ENCODE peak calls at places on chromosomes 2 and 18, in seven cellular contexts. E, U, V, R, N, T and M are unnamed samples.
A peak's percentile ranks its signal among the peaks of the same experiment; 100 is the strongest.

GRCh38 chr2:85852979-85853498 is 35.8 kb downstream of the ST3GAL5 start:
- DNase-seq in T (no peak), E (peak; percentile 93), R (no peak), V (no peak), N (no peak), U (no peak), M (no peak)

GRCh38 chr18:67549946-67550345 is 33.4 kb upstream of the DSEL start:
- DNase-seq in R (no peak), N (no peak), T (no peak), U (no peak), E (no peak), V (no peak), M (no peak)

GRCh38 chr2:218961651-218962570 is 2.4 kb downstream of the CDK5R2 start:
- DNase-seq in V (no peak), R (no peak), U (no peak), N (no peak), T (no peak), E (no peak), M (no peak)

GRCh38 chr2:206698811-206699210 is 19.4 kb downstream of the DYTN start:
- DNase-seq in N (no peak), E (no peak), V (no peak), T (no peak), R (no peak), U (no peak), M (no peak)

GRCh38 chr2:118569876-118570535 is 277.4 kb downstream of the EN1 start:
- DNase-seq in U (no peak), V (no peak), N (no peak), R (no peak), E (no peak), T (no peak), M (no peak)

GRCh38 chr18:23618862-23619387 is 32.6 kb upstream of the NPC1 start:
- DNase-seq in V (peak; percentile 65), N (peak; percentile 68), E (peak; percentile 76), R (no peak), T (no peak), U (no peak), M (no peak)

GRCh38 chr2:189505412-189505953 is 64.2 kb downstream of the WDR75 start:
- DNase-seq in R (no peak), N (no peak), E (no peak), U (no peak), V (no peak), T (no peak), M (no peak)

GRCh38 chr2:167550448-167550847 is 662.2 kb downstream of the XIRP2 start:
- DNase-seq in V (no peak), U (peak; percentile 2), N (no peak), R (peak; percentile 2), T (no peak), E (no peak), M (peak; percentile 16)

GRCh38 chr2:134917219-134917957 is 1.2 kb upstream of the CCNT2 start:
- DNase-seq in N (peak; percentile 24), E (peak; percentile 80), V (peak; percentile 24), T (no peak), R (no peak), U (no peak), M (no peak)

GRCh38 chr2:27703638-27704341 is 40.1 kb downstream of the SLC4A1AP start:
- DNase-seq in E (peak; percentile 87), U (peak; percentile 71), R (peak; percentile 90), V (peak; percentile 90), N (peak; percentile 93), T (peak; percentile 84), M (no peak)

GRCh38 chr18:66990909-66991308 is 387.0 kb upstream of the CDH19 start:
- DNase-seq in E (no peak), V (no peak), U (no peak), R (no peak), N (no peak), T (no peak), M (no peak)

GRCh38 chr2:127408807-127409099 is 9.5 kb upstream of the PROC start:
- DNase-seq in U (no peak), E (no peak), T (no peak), N (no peak), R (no peak), V (no peak), M (no peak)

GRCh38 chr2:109659356-109660045 is 45.3 kb downstream of the SOWAHC start:
- DNase-seq in N (no peak), E (no peak), T (no peak), V (no peak), R (no peak), U (no peak), M (no peak)

GRCh38 chr2:177353084-177353483 is 39.5 kb upstream of the AGPS start:
- DNase-seq in R (no peak), E (no peak), V (no peak), U (no peak), N (peak; percentile 45), T (no peak), M (no peak)

GRCh38 chr18:71831039-71831438 is 713.1 kb downstream of the CBLN2 start:
- DNase-seq in V (no peak), T (no peak), N (no peak), U (no peak), E (no peak), R (no peak), M (no peak)

GRCh38 chr2:136363921-136364320 is 246.0 kb upstream of the CXCR4 start:
- DNase-seq in N (no peak), T (no peak), U (no peak), E (no peak), R (no peak), V (no peak), M (no peak)

GRCh38 chr2:142693171-142693950 is 184.1 kb upstream of the KYNU start:
- DNase-seq in E (no peak), T (no peak), R (no peak), V (no peak), N (no peak), U (no peak), M (no peak)

GRCh38 chr18:48124857-48125626 is 194.6 kb upstream of the SMAD2 start:
- DNase-seq in V (no peak), T (no peak), U (no peak), E (no peak), N (no peak), R (no peak), M (no peak)

GRCh38 chr2:162524192-162524591 is 180.3 kb downstream of the GCA start:
- DNase-seq in N (no peak), V (no peak), E (no peak), U (no peak), R (no peak), T (no peak), M (no peak)

GRCh38 chr18:35139517-35139916 is 98.3 kb downstream of the MAPRE2 start:
- DNase-seq in T (no peak), U (no peak), E (no peak), V (no peak), R (no peak), N (no peak), M (no peak)

GRCh38 chr2:33412920-33413319 is 63.5 kb upstream of the RASGRP3 start:
- DNase-seq in T (no peak), E (no peak), N (no peak), R (peak; percentile 55), U (peak; percentile 18), V (no peak), M (peak; percentile 26)

GRCh38 chr2:116490511-116491145 is 1323.9 kb upstream of the DDX18 start:
- DNase-seq in V (no peak), T (no peak), U (no peak), E (no peak), R (no peak), N (no peak), M (no peak)

GRCh38 chr2:215698566-215698965 is 262.7 kb upstream of the FN1 start:
- DNase-seq in U (no peak), N (no peak), R (no peak), V (no peak), T (no peak), E (no peak), M (no peak)

GRCh38 chr2:24075915-24076848 is at the start of gene SF3B6:
- DNase-seq in U (peak; percentile 99), R (peak; percentile 92), N (peak; percentile 98), V (peak; percentile 98), T (peak; percentile 100), E (peak; percentile 100), M (peak; percentile 90)
- TF ChIP-seq POLR2A in U (peak; percentile 63), R (peak; percentile 88), N (peak; percentile 80), V (peak; percentile 51), T (peak; percentile 78), E (peak; percentile 18), M (peak; percentile 71)

DNA sequence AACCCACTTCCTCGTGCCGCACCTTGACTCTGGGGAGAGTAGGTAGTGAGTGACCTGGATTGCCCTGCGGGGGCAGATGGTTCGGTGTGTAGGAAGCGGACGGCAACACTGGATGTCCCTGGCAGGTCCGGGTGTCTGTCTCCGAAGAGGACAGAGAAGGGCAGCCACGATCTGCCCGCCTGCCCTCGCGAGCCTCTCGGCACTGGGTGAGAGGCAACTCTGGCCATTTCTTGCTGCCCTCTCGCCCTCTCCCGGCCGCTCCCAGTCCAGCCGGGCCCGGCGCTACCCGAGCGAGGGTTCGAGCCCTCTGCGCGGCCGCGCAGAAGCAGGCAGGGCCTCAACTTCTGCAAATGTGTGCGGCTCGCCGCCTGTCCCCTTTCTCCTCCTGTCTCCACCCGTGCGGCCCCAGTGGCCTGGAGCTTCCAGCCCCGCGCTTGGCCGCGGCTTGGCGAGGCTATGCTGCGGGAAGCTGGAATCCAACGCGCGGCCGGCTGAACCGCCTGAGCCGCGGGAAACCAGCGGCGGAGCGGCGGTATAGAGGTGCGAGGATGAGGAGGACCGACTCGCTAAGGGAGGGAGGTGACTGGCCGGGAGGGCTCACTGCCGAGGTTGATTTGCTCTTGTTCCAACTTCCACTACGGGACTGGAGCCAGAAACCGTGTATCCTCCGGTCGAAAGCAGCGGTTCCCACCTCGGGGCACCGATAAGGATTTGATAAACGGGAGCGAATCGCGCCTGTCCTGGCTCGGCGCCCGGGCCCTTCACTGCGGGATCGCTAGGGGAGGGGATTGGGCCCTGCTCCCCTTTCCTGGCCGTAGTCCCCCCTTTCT is 1.5 kb downstream of the EPAS1 start:
- DNase-seq in U (no peak), E (peak; percentile 88), N (peak; percentile 69), T (peak; percentile 59), R (peak; percentile 72), V (peak; percentile 72), M (peak; percentile 66)
- TF ChIP-seq POLR2A in U (no peak), E (no peak), N (peak; percentile 16), T (peak; percentile 6), R (no peak), V (no peak), M (no peak)

GRCh38 chr18:58716046-58716766 is 44.9 kb downstream of the MALT1 start:
- DNase-seq in N (no peak), R (no peak), T (no peak), V (no peak), E (no peak), U (no peak), M (no peak)
- TF ChIP-seq POLR2A in N (no peak), R (no peak), T (no peak), V (no peak), E (no peak), U (no peak), M (no peak)

DNA sequence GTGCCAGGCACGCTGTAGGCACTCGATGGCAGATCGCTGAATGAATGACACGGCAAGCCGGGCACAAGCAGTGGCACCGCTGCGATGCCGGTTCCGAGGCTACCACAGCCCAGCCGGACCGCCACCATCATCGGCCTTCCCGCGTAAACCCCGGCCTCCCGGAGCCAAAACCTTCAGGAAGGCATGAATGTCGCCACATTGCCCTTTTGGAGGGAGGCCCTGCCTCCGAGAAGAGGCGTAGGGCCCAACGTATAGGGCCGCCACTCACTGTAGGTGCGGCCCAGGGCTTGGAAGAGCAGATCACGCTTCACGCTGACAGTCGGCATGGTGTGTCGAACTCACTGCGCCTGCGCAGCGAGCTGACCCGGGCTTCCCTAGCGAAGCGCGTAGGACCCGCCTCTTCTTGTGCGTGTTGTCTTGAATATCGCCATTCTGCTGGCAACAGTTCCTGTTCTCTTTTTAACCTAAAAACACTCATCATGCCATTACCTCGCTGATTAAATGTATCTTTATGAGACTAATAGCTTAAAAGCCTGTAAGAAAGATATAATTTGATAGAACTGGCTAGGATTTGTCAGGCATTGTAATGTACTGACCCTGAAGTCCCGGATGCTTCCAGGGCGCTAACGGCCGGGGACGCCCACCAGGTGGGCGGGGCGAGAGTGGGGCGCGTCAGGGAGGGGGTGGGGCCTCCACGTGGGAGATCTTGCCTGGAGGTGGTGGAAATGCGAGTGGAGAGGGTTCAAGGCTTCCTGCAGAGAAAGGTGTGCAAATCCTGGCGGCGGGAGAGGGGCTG is at the start of gene FARSB:
- DNase-seq in T (peak; percentile 89), E (peak; percentile 99), N (peak; percentile 94), U (peak; percentile 92), R (peak; percentile 89), V (peak; percentile 94), M (peak; percentile 80)
- TF ChIP-seq POLR2A in T (no peak), E (peak; percentile 2), N (peak; percentile 59), U (peak; percentile 21), R (peak; percentile 86), V (peak; percentile 28), M (peak; percentile 93)